ENCODE peak calls at places on chromosomes 7 and 10, in seven cellular contexts. One of them, this sample, is unnamed.

GRCh38 chr7:137086896-137087295 is 218.4 kb downstream of the CHRM2 start:
- DNase-seq in Peyer's patch: no peak
- DNase-seq in testis: no peak
- DNase-seq in heart right ventricle: no peak
- DNase-seq in PC-3: no peak
- DNase-seq in neural progenitor cell: no peak
- DNase-seq in BE2C: no peak
- DNase-seq in this sample: no peak

GRCh38 chr10:79561257-79561656 is 1.1 kb upstream of the SFTPA2 start:
- DNase-seq in neural progenitor cell: no peak
- DNase-seq in testis: no peak
- DNase-seq in BE2C: no peak
- DNase-seq in heart right ventricle: no peak
- DNase-seq in PC-3: no peak
- DNase-seq in Peyer's patch: no peak
- DNase-seq in this sample: no peak

GRCh38 chr7:50197547-50197946 is 104.5 kb upstream of the ZPBP start:
- DNase-seq in BE2C: peak
- DNase-seq in neural progenitor cell: no peak
- DNase-seq in heart right ventricle: no peak
- DNase-seq in Peyer's patch: no peak
- DNase-seq in PC-3: peak
- DNase-seq in testis: peak
- DNase-seq in this sample: peak

GRCh38 chr7:66304536-66304935 is 99.4 kb downstream of the TPST1 start:
- DNase-seq in PC-3: peak
- DNase-seq in testis: no peak
- DNase-seq in Peyer's patch: no peak
- DNase-seq in neural progenitor cell: no peak
- DNase-seq in heart right ventricle: no peak
- DNase-seq in BE2C: no peak
- DNase-seq in this sample: no peak

GRCh38 chr7:133853706-133854276 is 273.3 kb upstream of the LRGUK start:
- DNase-seq in testis: peak
- DNase-seq in heart right ventricle: no peak
- DNase-seq in Peyer's patch: no peak
- DNase-seq in neural progenitor cell: peak
- DNase-seq in BE2C: peak
- DNase-seq in PC-3: peak
- DNase-seq in this sample: peak

GRCh38 chr10:86759073-86759672 is 2.8 kb downstream of the BMPR1A start:
- DNase-seq in BE2C: no peak
- DNase-seq in heart right ventricle: no peak
- DNase-seq in Peyer's patch: no peak
- DNase-seq in testis: no peak
- DNase-seq in neural progenitor cell: no peak
- DNase-seq in PC-3: no peak
- DNase-seq in this sample: no peak

GRCh38 chr7:8322667-8323066 is 60.7 kb upstream of the ICA1 start:
- DNase-seq in BE2C: no peak
- DNase-seq in PC-3: no peak
- DNase-seq in testis: no peak
- DNase-seq in Peyer's patch: no peak
- DNase-seq in neural progenitor cell: no peak
- DNase-seq in heart right ventricle: no peak
- DNase-seq in this sample: no peak

GRCh38 chr10:28637346-28637745 is 40.0 kb upstream of the BAMBI start:
- DNase-seq in neural progenitor cell: no peak
- DNase-seq in heart right ventricle: no peak
- DNase-seq in BE2C: no peak
- DNase-seq in Peyer's patch: no peak
- DNase-seq in PC-3: no peak
- DNase-seq in testis: no peak
- DNase-seq in this sample: no peak

GRCh38 chr7:79175390-79175789 is 278.1 kb downstream of the MAGI2 start:
- DNase-seq in Peyer's patch: no peak
- DNase-seq in BE2C: no peak
- DNase-seq in heart right ventricle: no peak
- DNase-seq in neural progenitor cell: no peak
- DNase-seq in PC-3: no peak
- DNase-seq in testis: no peak
- DNase-seq in this sample: no peak

GRCh38 chr7:124328774-124329173 is 295.9 kb upstream of the TMEM229A start:
- DNase-seq in PC-3: no peak
- DNase-seq in testis: no peak
- DNase-seq in BE2C: no peak
- DNase-seq in neural progenitor cell: peak
- DNase-seq in Peyer's patch: no peak
- DNase-seq in heart right ventricle: no peak
- DNase-seq in this sample: no peak

GRCh38 chr10:80324086-80324485 is 32.5 kb downstream of the DYDC1 start:
- DNase-seq in PC-3: no peak
- DNase-seq in Peyer's patch: no peak
- DNase-seq in heart right ventricle: no peak
- DNase-seq in BE2C: no peak
- DNase-seq in testis: no peak
- DNase-seq in neural progenitor cell: no peak
- DNase-seq in this sample: no peak

GRCh38 chr7:7176421-7177043 is 5.8 kb upstream of the C1GALT1 start:
- DNase-seq in Peyer's patch: no peak
- DNase-seq in neural progenitor cell: peak
- DNase-seq in PC-3: peak
- DNase-seq in heart right ventricle: no peak
- DNase-seq in BE2C: no peak
- DNase-seq in testis: no peak
- DNase-seq in this sample: peak

GRCh38 chr10:21807162-21807561 is 196.4 kb downstream of the DNAJC1 start:
- DNase-seq in neural progenitor cell: peak
- DNase-seq in testis: no peak
- DNase-seq in BE2C: peak
- DNase-seq in Peyer's patch: no peak
- DNase-seq in heart right ventricle: no peak
- DNase-seq in PC-3: no peak
- DNase-seq in this sample: no peak

GRCh38 chr10:62514079-62514693 is 140.0 kb downstream of the ZNF365 start:
- DNase-seq in neural progenitor cell: no peak
- DNase-seq in testis: no peak
- DNase-seq in heart right ventricle: no peak
- DNase-seq in BE2C: no peak
- DNase-seq in Peyer's patch: no peak
- DNase-seq in PC-3: no peak
- DNase-seq in this sample: no peak

GRCh38 chr10:124087672-124088634 is 5.4 kb downstream of the CHST15 start:
- DNase-seq in Peyer's patch: no peak
- DNase-seq in BE2C: peak
- DNase-seq in testis: no peak
- DNase-seq in heart right ventricle: no peak
- DNase-seq in PC-3: no peak
- DNase-seq in neural progenitor cell: no peak
- DNase-seq in this sample: no peak

GRCh38 chr7:44383566-44383965 is 58.2 kb upstream of the CAMK2B start:
- DNase-seq in BE2C: no peak
- DNase-seq in testis: peak
- DNase-seq in heart right ventricle: no peak
- DNase-seq in Peyer's patch: no peak
- DNase-seq in PC-3: peak
- DNase-seq in neural progenitor cell: no peak
- DNase-seq in this sample: no peak

GRCh38 chr7:31707089-31707488 is 20.1 kb downstream of the PPP1R17 start:
- DNase-seq in testis: no peak
- DNase-seq in Peyer's patch: no peak
- DNase-seq in BE2C: no peak
- DNase-seq in PC-3: no peak
- DNase-seq in neural progenitor cell: no peak
- DNase-seq in heart right ventricle: no peak
- DNase-seq in this sample: no peak

GRCh38 chr7:95865716-95866371 is 93.5 kb downstream of the DYNC1I1 start:
- DNase-seq in heart right ventricle: no peak
- DNase-seq in Peyer's patch: no peak
- DNase-seq in BE2C: no peak
- DNase-seq in testis: no peak
- DNase-seq in neural progenitor cell: peak
- DNase-seq in PC-3: peak
- DNase-seq in this sample: peak
- TF ChIP-seq CTCF in heart right ventricle: no peak
- TF ChIP-seq CTCF in Peyer's patch: no peak
- TF ChIP-seq CTCF in BE2C: peak
- TF ChIP-seq CTCF in testis: no peak
- TF ChIP-seq CTCF in neural progenitor cell: peak
- TF ChIP-seq CTCF in PC-3: peak
- TF ChIP-seq CTCF in this sample: peak

DNA sequence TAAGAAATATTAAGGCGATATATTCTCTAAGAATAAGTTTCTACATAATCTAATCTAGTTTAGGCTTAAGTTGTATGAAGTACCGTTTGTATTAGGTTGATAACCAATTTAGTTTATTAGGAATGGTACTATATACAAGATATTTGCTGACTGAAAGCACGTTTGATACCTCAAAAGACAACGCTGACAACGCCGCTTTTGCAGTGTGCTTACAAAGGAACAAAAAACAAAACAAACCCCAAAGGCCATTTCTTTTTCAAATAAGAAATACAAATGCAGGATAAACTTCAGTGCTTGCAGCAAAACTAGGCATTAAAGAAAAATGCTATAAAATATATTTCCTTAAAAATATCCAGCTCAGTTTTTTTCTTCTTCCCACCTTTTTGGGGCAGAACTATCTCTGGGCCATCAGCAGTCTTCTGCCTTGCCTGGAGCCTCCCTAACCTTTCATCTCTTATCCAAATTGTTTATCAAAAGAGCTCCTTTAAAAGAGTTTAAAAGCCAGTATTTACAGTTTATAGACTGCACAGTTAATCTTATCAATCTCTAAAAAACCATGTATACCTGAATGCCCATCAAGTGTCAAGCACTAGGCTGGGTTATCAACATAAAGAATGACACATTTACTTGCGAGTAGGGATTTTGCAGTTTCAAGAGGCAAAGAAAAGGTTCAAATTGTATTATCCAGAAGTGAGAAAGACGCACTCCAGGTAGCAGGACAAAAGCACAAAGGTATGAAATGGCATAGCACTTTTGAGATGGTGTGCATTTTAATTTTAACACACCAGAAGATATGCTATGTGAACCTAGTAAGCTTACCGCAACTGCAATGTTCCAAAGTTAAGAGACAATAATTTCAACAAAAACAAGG is 4.1 kb upstream of the KMT2E start:
- DNase-seq in BE2C: no peak
- DNase-seq in PC-3: no peak
- DNase-seq in testis: no peak
- DNase-seq in Peyer's patch: no peak
- DNase-seq in heart right ventricle: no peak
- DNase-seq in neural progenitor cell: no peak
- DNase-seq in this sample: no peak
- H3K4me3 ChIP-seq in BE2C: peak
- H3K4me3 ChIP-seq in PC-3: peak
- H3K4me3 ChIP-seq in testis: peak
- H3K4me3 ChIP-seq in Peyer's patch: peak
- H3K4me3 ChIP-seq in heart right ventricle: peak
- H3K4me3 ChIP-seq in neural progenitor cell: peak
- H3K4me3 ChIP-seq in this sample: peak

GRCh38 chr10:73802276-73802991 is 9.0 kb downstream of the NDST2 start:
- DNase-seq in testis: no peak
- DNase-seq in BE2C: no peak
- DNase-seq in PC-3: peak
- DNase-seq in neural progenitor cell: no peak
- DNase-seq in heart right ventricle: no peak
- DNase-seq in Peyer's patch: no peak
- DNase-seq in this sample: no peak
- TF ChIP-seq CTCF in testis: no peak
- TF ChIP-seq CTCF in BE2C: peak
- TF ChIP-seq CTCF in PC-3: peak
- TF ChIP-seq CTCF in neural progenitor cell: no peak
- TF ChIP-seq CTCF in heart right ventricle: no peak
- TF ChIP-seq CTCF in Peyer's patch: no peak
- TF ChIP-seq CTCF in this sample: no peak

GRCh38 chr7:27201231-27202017 is 1.5 kb upstream of the HOXA13 start:
- DNase-seq in testis: no peak
- DNase-seq in PC-3: peak
- DNase-seq in neural progenitor cell: no peak
- DNase-seq in BE2C: no peak
- DNase-seq in Peyer's patch: no peak
- DNase-seq in heart right ventricle: no peak
- DNase-seq in this sample: no peak

GRCh38 chr7:27198138-27198841 is 1.6 kb downstream of the HOXA13 start:
- DNase-seq in Peyer's patch: no peak
- DNase-seq in heart right ventricle: no peak
- DNase-seq in BE2C: no peak
- DNase-seq in neural progenitor cell: no peak
- DNase-seq in testis: no peak
- DNase-seq in PC-3: peak
- DNase-seq in this sample: no peak

GRCh38 chr7:27200761-27201230 is 905 bp upstream of the HOXA13 start:
- DNase-seq in BE2C: no peak
- DNase-seq in neural progenitor cell: peak
- DNase-seq in PC-3: peak
- DNase-seq in Peyer's patch: no peak
- DNase-seq in heart right ventricle: no peak
- DNase-seq in testis: no peak
- DNase-seq in this sample: no peak

GRCh38 chr7:27198871-27199801 is 755 bp downstream of the HOXA13 start:
- DNase-seq in PC-3: peak
- DNase-seq in neural progenitor cell: peak
- DNase-seq in BE2C: no peak
- DNase-seq in heart right ventricle: no peak
- DNase-seq in Peyer's patch: no peak
- DNase-seq in testis: no peak
- DNase-seq in this sample: no peak

DNA sequence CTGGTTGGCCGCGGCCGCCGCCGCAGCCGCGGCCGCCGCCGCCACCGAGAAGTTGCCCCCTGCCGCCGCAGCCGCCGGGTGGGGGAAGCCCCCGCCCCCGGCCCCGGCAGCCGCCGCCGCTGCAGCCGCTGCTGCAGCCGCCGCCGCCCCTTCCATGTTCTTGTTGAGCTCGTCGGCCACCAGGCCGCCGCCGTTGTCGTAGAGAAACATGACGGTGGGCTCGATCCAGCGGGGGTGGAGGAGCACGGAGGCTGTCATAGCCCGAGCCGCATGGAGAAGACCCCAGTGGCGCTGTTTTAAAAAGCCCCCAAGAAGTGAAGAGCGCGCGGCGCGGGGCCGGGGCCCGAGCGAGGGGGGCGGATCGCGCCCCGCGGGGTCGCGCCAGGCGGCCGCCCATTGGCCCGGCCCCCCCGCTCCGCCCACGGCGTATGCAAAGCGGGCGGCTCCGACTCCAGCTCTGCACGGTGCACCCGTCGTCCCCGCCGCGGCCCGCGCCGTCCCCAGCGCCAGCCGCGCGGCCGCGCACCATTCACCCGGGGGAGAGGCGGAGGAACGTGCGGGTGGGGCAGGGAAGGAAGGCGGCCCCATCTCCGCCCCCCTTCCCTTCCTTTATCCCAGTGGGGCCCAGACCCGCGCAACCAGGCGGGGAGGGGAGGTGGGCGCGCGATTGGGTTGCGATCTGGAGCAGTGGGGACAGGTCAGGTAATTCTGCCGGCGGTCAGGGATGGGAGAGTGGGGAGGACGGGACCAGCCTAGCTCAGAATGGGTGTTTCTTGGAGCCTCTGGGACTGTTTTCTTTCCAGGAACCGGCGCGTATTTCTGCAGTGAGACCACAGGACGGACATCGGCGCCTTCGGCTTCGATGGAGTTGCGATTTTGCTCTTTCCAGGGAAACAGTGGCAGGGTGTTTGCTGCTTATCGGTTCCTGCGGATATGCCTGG is at the start of gene HOXA13:
- DNase-seq in heart right ventricle: no peak
- DNase-seq in PC-3: peak
- DNase-seq in neural progenitor cell: peak
- DNase-seq in testis: no peak
- DNase-seq in BE2C: peak
- DNase-seq in Peyer's patch: no peak
- DNase-seq in this sample: no peak
- H3K4me3 ChIP-seq in heart right ventricle: no peak
- H3K4me3 ChIP-seq in PC-3: peak
- H3K4me3 ChIP-seq in neural progenitor cell: peak
- H3K4me3 ChIP-seq in testis: peak
- H3K4me3 ChIP-seq in BE2C: peak
- H3K4me3 ChIP-seq in Peyer's patch: peak
- H3K4me3 ChIP-seq in this sample: peak